ENCODE peak calls at places on chromosomes 12 and 14, in seven cellular contexts. Q is uterus, B is fibroblast of lung, P is BE2C, N is A549, Y is upper lobe of right lung, G is adrenal gland. D is an unnamed sample. For H3K4me1, the result is how much of the 10 kb centered on the place peaks cover.

GRCh38 chr12:1108276-1108675 is 117.3 kb downstream of the ERC1 start:
- DNase-seq in G (no peak), Q (no peak), P (no peak), N (no peak), B (no peak), Y (no peak), D (no peak)

GRCh38 chr12:98901189-98901588 is 256.1 kb downstream of the APAF1 start:
- DNase-seq in G (no peak), Y (no peak), Q (no peak), N (no peak), B (no peak), P (no peak), D (no peak)

GRCh38 chr14:94601961-94602391 is 10.2 kb upstream of the SERPINA3 start:
- DNase-seq in P (no peak), G (peak), N (peak), B (peak), Q (peak), Y (no peak), D (no peak)

GRCh38 chr12:115176741-115177400 is 492.9 kb upstream of the TBX3 start:
- DNase-seq in B (peak), N (no peak), G (no peak), Y (no peak), Q (no peak), P (no peak), D (no peak)

GRCh38 chr12:112017041-112017440 is 3.8 kb downstream of the ERP29 start:
- DNase-seq in G (no peak), N (no peak), P (no peak), Y (no peak), B (no peak), Q (no peak), D (no peak)

GRCh38 chr14:70897475-70897874 is 9.8 kb upstream of the PCNX1 start:
- DNase-seq in N (no peak), B (peak), P (no peak), Q (no peak), G (no peak), Y (no peak), D (no peak)

GRCh38 chr12:11727133-11727664 is 77.7 kb downstream of the ETV6 start:
- DNase-seq in N (no peak), G (no peak), Y (no peak), B (no peak), P (no peak), Q (no peak), D (no peak)

GRCh38 chr14:29584992-29585391 is 342.7 kb downstream of the PRKD1 start:
- DNase-seq in Y (peak), G (peak), N (no peak), Q (peak), P (no peak), B (peak), D (no peak)

GRCh38 chr12:53973093-53974042 is at the start of gene HOXC11:
- DNase-seq in Y (no peak), G (no peak), P (no peak), B (no peak), N (no peak), Q (no peak), D (no peak)

GRCh38 chr14:76977793-76978730 is 50.4 kb downstream of the IRF2BPL start:
- DNase-seq in Y (peak), Q (peak), N (no peak), B (peak), G (peak), P (no peak), D (peak)

GRCh38 chr12:116498471-116498870 is 60.7 kb upstream of the MAP1LC3B2 start:
- DNase-seq in P (no peak), B (no peak), Q (no peak), Y (no peak), N (no peak), G (no peak), D (no peak)

GRCh38 chr14:25178255-25178654 is 128.3 kb upstream of the STXBP6 start:
- DNase-seq in N (no peak), Y (no peak), B (no peak), Q (no peak), G (no peak), P (no peak), D (no peak)

GRCh38 chr12:95972832-95973465 is 23.2 kb downstream of the HAL start:
- DNase-seq in N (no peak), B (no peak), G (no peak), Y (no peak), Q (no peak), P (no peak), D (no peak)

GRCh38 chr12:92991134-92991533 is 62.0 kb upstream of the EEA1 start:
- DNase-seq in N (no peak), Y (no peak), B (no peak), P (no peak), G (no peak), Q (no peak), D (no peak)
- H3K4me1 ChIP-seq in N (under half), Y (under half), B (under half), P (under half), G (under half), Q (under half), D (under half)

GRCh38 chr12:2311001-2311778 is 258.4 kb downstream of the CACNA1C start:
- DNase-seq in Q (no peak), B (peak), G (no peak), P (no peak), Y (no peak), N (no peak), D (no peak)
- H3K4me1 ChIP-seq in Q (under half), B (under half), G (under half), P (under half), Y (under half), N (under half), D (under half)

GRCh38 chr12:108640802-108641445 is 7.2 kb upstream of the SELPLG start:
- DNase-seq in P (peak), B (peak), G (peak), Y (no peak), N (no peak), Q (peak), D (no peak)
- H3K4me1 ChIP-seq in P (under half), B (under half), G (half or more), Y (half or more), N (under half), Q (under half), D (under half)

DNA sequence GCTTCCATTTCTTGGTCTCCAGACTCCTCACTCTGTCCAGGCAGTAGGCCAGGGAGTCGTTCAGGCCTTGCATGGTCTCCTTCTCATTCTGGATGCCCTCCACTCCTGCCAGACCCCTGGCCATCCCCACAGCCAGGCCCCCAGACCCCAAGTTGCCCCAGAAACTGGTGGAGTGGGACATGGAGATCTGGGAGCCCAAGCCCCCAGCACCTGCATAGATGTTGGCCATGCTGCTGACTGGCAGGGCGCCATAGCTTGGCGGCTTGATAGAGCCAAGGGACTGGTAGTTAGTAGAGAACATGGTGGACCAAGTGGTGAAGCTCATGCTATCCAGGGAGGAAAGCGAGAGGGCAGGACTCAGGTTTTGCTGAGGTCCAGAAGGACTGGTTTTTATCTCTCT is 21.2 kb upstream of the INSM2 start:
- DNase-seq in Y (no peak), B (no peak), P (no peak), N (no peak), Q (no peak), G (no peak), D (no peak)
- H3K4me1 ChIP-seq in Y (under half), B (under half), P (under half), N (under half), Q (under half), G (under half), D (under half)

GRCh38 chr12:132054983-132055382 is 89.1 kb downstream of the DDX51 start:
- DNase-seq in Y (no peak), Q (no peak), N (no peak), G (no peak), B (no peak), P (no peak), D (no peak)
- H3K4me1 ChIP-seq in Y (under half), Q (under half), N (under half), G (under half), B (under half), P (under half), D (under half)

GRCh38 chr12:27554421-27555186 is 30.6 kb downstream of the PPFIBP1 start:
- DNase-seq in N (no peak), P (no peak), Q (peak), Y (no peak), B (peak), G (peak), D (no peak)

GRCh38 chr12:27555316-27555715 is 31.3 kb downstream of the PPFIBP1 start:
- DNase-seq in Y (no peak), N (no peak), P (no peak), Q (no peak), G (no peak), B (no peak), D (no peak)

GRCh38 chr12:27554003-27554402 is 30.0 kb downstream of the PPFIBP1 start:
- DNase-seq in B (no peak), P (no peak), G (no peak), Y (no peak), N (no peak), Q (no peak), D (no peak)

GRCh38 chr12:27552886-27553560 is 29.0 kb downstream of the PPFIBP1 start:
- DNase-seq in P (no peak), B (peak), Q (no peak), N (no peak), Y (no peak), G (no peak), D (no peak)

DNA sequence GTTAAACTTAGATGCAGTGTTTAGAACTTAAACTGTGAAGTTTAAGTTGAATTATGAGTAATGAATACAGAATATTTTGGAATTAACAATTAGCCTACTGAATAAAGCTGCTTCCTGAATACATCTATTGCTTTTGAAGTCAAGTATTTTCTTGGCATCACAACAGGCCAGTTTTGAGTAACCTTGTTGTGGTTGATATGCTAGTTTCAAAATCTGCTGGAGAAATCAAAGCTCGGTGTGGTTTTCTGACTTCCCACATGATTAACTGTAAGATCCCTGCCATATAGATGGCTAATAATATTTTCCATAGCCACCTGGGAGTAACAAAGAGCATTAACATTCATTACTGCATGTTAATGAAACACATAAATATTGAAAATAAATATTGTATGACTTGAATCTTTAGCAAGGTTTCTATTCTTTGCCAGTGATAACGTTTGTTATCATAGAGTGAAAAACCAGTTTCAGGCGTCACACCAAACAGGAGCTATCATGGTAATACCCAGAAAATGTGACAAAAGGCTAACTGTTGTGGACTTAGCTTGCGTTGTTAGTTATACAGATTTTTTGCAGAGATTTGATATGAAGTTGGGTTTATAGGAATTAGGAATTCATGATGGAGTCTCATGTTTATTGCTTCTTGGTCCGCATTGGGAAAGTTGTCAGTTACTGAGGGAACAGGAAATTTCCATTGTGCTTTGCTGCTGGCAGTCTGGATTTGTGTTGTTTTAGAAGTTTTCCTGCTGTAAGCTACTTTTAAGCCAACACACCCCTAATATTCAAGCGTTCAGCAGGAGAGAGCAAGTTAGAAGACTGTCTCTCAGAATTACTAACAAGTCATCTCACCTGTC is 32.1 kb downstream of the PPFIBP1 start:
- DNase-seq in G (no peak), Q (no peak), B (peak), P (no peak), Y (no peak), N (no peak), D (no peak)
- H3K4me1 ChIP-seq in G (half or more), Q (under half), B (under half), P (under half), Y (under half), N (under half), D (under half)

GRCh38 chr12:50505386-50505827 is 622 bp downstream of the DIP2B start:
- DNase-seq in Q (peak), Y (peak), N (no peak), B (peak), G (peak), P (peak), D (no peak)
- H3K4me1 ChIP-seq in Q (under half), Y (under half), N (under half), B (under half), G (under half), P (under half), D (under half)

GRCh38 chr12:52950553-52950952 is 1.6 kb downstream of the KRT18 start:
- DNase-seq in G (no peak), P (no peak), N (no peak), B (no peak), Q (no peak), Y (no peak), D (no peak)

GRCh38 chr12:52952082-52952801 is 3.3 kb downstream of the KRT18 start:
- DNase-seq in B (no peak), Y (peak), N (no peak), P (no peak), Q (no peak), G (peak), D (no peak)

GRCh38 chr12:52951640-52952039 is 2.7 kb downstream of the KRT18 start:
- DNase-seq in G (no peak), N (no peak), B (no peak), Y (no peak), Q (no peak), P (no peak), D (no peak)

GRCh38 chr12:52949413-52950331 is 754 bp downstream of the KRT18 start:
- DNase-seq in N (peak), P (no peak), Q (no peak), B (peak), G (peak), Y (peak), D (no peak)

DNA sequence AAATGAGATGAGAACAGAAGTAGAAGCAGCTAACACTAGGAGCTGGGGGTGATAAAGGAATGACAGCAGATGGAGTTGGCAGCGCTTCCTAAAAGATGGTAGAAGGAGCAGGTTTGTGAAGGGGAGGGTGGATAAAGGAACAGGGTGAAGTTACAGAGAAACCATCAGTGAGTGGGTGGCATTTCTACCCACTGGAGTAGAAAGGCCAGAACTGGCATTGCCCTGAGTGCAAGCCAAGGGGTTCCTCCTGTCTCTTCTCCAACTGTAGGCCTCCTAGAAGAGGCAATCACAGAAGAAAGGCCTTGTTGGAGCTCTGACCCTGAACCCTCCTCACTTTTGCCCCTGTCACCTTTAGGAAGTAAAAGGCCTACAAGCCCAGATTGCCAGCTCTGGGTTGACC is 2.2 kb downstream of the KRT18 start:
- DNase-seq in Y (no peak), G (no peak), N (no peak), Q (no peak), P (no peak), B (no peak), D (no peak)
- H3K4me1 ChIP-seq in Y (under half), G (under half), N (half or more), Q (under half), P (under half), B (under half), D (under half)

GRCh38 chr12:121811434-121812319 is 7.9 kb downstream of the SETD1B start:
- DNase-seq in Y (peak), N (peak), P (peak), B (peak), Q (peak), G (peak), D (peak)

GRCh38 chr12:121809712-121810116 is 5.9 kb downstream of the SETD1B start:
- DNase-seq in G (peak), P (no peak), Y (no peak), N (no peak), B (no peak), Q (no peak), D (no peak)

GRCh38 chr12:121810234-121810817 is 6.5 kb downstream of the SETD1B start:
- DNase-seq in Y (no peak), Q (no peak), B (no peak), G (no peak), N (no peak), P (no peak), D (no peak)

GRCh38 chr12:121812320-121812871 is 8.6 kb downstream of the SETD1B start:
- DNase-seq in P (peak), Q (peak), N (peak), G (peak), B (peak), Y (peak), D (no peak)

GRCh38 chr12:121810833-121811433 is 7.1 kb downstream of the SETD1B start:
- DNase-seq in N (no peak), P (no peak), G (no peak), Y (no peak), B (no peak), Q (no peak), D (no peak)
- H3K4me1 ChIP-seq in N (under half), P (under half), G (half or more), Y (half or more), B (under half), Q (under half), D (half or more)